ENCODE peak calls at places on chromosomes 16 and 17, in nine cellular contexts. B is non-pigmented ciliary epithelial cell; W is psoas muscle; K is RPMI8226; T is amygdala; S is activated CD4-positive, alpha-beta T cell treated with anti-CD3 and anti-CD28 coated beads, Interleukin-2, amount 50 U/mL, for 4 hours; J is tibial nerve; D is astrocyte of the cerebellum; G is iris pigment epithelial cell. X is an unnamed sample.

GRCh38 chr17:49853470-49854015 is 5.7 kb upstream of the TAC4 start:
- DNase-seq in B (no peak), W (no peak), K (no peak), T (no peak), S (no peak), J (no peak), D (no peak), G (no peak), X (no peak)

GRCh38 chr17:76179496-76180467 is 38.7 kb upstream of the FOXJ1 start:
- DNase-seq in B (no peak), W (no peak), K (peak; percentile 22), T (no peak), S (no peak), J (no peak), D (no peak), G (peak; percentile 33), X (no peak)

GRCh38 chr16:525123-525519 is 2.4 kb upstream of the CAPN15 start:
- DNase-seq in B (no peak), W (no peak), K (no peak), T (no peak), S (no peak), J (no peak), D (no peak), G (no peak), X (no peak)

GRCh38 chr16:2790631-2791030 is 3.3 kb upstream of the PRSS33 start:
- DNase-seq in B (no peak), W (no peak), K (no peak), T (no peak), S (no peak), J (no peak), D (no peak), G (no peak), X (no peak)

GRCh38 chr17:27494192-27495091 is 38.2 kb downstream of the KSR1 start:
- DNase-seq in B (no peak), W (peak; percentile 87), K (no peak), T (peak; percentile 38), S (no peak), J (peak; percentile 78), D (peak; percentile 26), G (peak; percentile 23), X (peak; percentile 68)

GRCh38 chr17:968812-969766 is 10.5 kb downstream of the NXN start:
- DNase-seq in B (no peak), W (no peak), K (no peak), T (no peak), S (no peak), J (no peak), D (no peak), G (peak; percentile 76), X (no peak)

GRCh38 chr16:1791943-1792812 is 1.3 kb downstream of the IGFALS start:
- DNase-seq in B (no peak), W (no peak), K (no peak), T (no peak), S (no peak), J (no peak), D (no peak), G (no peak), X (no peak)

GRCh38 chr17:68592004-68592403 is 9.2 kb downstream of the FAM20A start:
- DNase-seq in B (no peak), W (no peak), K (no peak), T (no peak), S (no peak), J (no peak), D (no peak), G (no peak), X (no peak)

GRCh38 chr16:23121024-23121423 is 28.2 kb downstream of the USP31 start:
- DNase-seq in B (no peak), W (no peak), K (no peak), T (no peak), S (no peak), J (no peak), D (no peak), G (no peak), X (no peak)

GRCh38 chr17:16348586-16348985 is 4.7 kb downstream of the CENPV start:
- DNase-seq in B (no peak), W (no peak), K (no peak), T (no peak), S (no peak), J (no peak), D (no peak), G (no peak), X (no peak)

GRCh38 chr17:70080541-70081347 is 5.7 kb downstream of the KCNJ16 start:
- DNase-seq in B (peak; percentile 64), W (no peak), K (no peak), T (no peak), S (no peak), J (peak; percentile 37), D (peak; percentile 88), G (peak; percentile 89), X (no peak)

GRCh38 chr16:35208001-35208935 is 1748.9 kb downstream of the TP53TG3F start:
- DNase-seq in B (no peak), W (no peak), K (no peak), T (no peak), S (no peak), J (no peak), D (no peak), G (no peak), X (no peak)

GRCh38 chr16:47387026-47387734 is 73.7 kb downstream of the ITFG1 start:
- DNase-seq in B (no peak), W (no peak), K (no peak), T (no peak), S (no peak), J (no peak), D (no peak), G (no peak), X (no peak)

GRCh38 chr17:71777048-71777638 is 343.7 kb upstream of the SOX9 start:
- DNase-seq in B (no peak), W (no peak), K (no peak), T (no peak), S (no peak), J (no peak), D (no peak), G (no peak), X (no peak)

GRCh38 chr17:63842173-63842539 is 329 bp downstream of the SMARCD2 start:
- DNase-seq in B (no peak), W (peak; percentile 72), K (no peak), T (no peak), S (no peak), J (no peak), D (no peak), G (no peak), X (no peak)

GRCh38 chr17:10290046-10290445 is 82.8 kb downstream of the MYH13 start:
- DNase-seq in B (no peak), W (peak; percentile 77), K (no peak), T (no peak), S (no peak), J (no peak), D (no peak), G (no peak), X (no peak)

GRCh38 chr17:73342057-73342522 is 30.3 kb upstream of the CDC42EP4 start:
- DNase-seq in B (no peak), W (no peak), K (peak; percentile 43), T (peak; percentile 93), S (no peak), J (peak; percentile 46), D (peak; percentile 79), G (peak; percentile 93), X (peak; percentile 91)

GRCh38 chr16:1745900-1746692 is 25.2 kb downstream of the NME3 start:
- DNase-seq in B (peak; percentile 93), W (no peak), K (no peak), T (no peak), S (no peak), J (no peak), D (peak; percentile 90), G (peak; percentile 99), X (no peak)

GRCh38 chr17:35099929-35100328 is 19.7 kb downstream of the RAD51D start:
- DNase-seq in B (no peak), W (no peak), K (no peak), T (no peak), S (no peak), J (no peak), D (no peak), G (no peak), X (no peak)

GRCh38 chr17:65662166-65662565 is 100.7 kb upstream of the AXIN2 start:
- DNase-seq in B (no peak), W (no peak), K (no peak), T (no peak), S (no peak), J (no peak), D (no peak), G (peak; percentile 87), X (no peak)

GRCh38 chr17:16516594-16517018 is 24.6 kb upstream of the LRRC75A start:
- DNase-seq in B (peak; percentile 43), W (no peak), K (no peak), T (peak; percentile 38), S (no peak), J (peak; percentile 20), D (peak; percentile 43), G (peak; percentile 65), X (no peak)

GRCh38 chr16:53792161-53792951 is 88.4 kb downstream of the FTO start:
- DNase-seq in B (no peak), W (no peak), K (no peak), T (no peak), S (no peak), J (no peak), D (no peak), G (no peak), X (no peak)

GRCh38 chr17:80645706-80646325 is 101.2 kb downstream of the RPTOR start:
- DNase-seq in B (no peak), W (no peak), K (no peak), T (no peak), S (no peak), J (no peak), D (no peak), G (no peak), X (no peak)

GRCh38 chr17:17467720-17468119 is 9.1 kb upstream of the MED9 start:
- DNase-seq in B (no peak), W (no peak), K (peak; percentile 8), T (no peak), S (no peak), J (no peak), D (no peak), G (peak; percentile 25), X (no peak)